ENCODE peak calls at places on chromosomes 11 and 22, in four cellular contexts. E is PC-3, Y is gastrocnemius medialis, W is H9. C is an unnamed sample.

GRCh38 chr11:112513936-112514716 is 253.5 kb upstream of the PLET1 start:
- DNase-seq in E (no peak), Y (no peak), W (no peak), C (peak)

GRCh38 chr11:58513747-58514367 is 6.0 kb upstream of the OR5B21 start:
- DNase-seq in E (peak), Y (no peak), W (peak), C (peak)

GRCh38 chr11:57325735-57326048 is 940 bp upstream of the TNKS1BP1 start:
- DNase-seq in E (no peak), Y (peak), W (no peak), C (no peak)

GRCh38 chr11:61783717-61784505 is 8.5 kb downstream of the TMEM258 start:
- DNase-seq in E (no peak), Y (no peak), W (peak), C (no peak)

GRCh38 chr11:13669544-13670488 is 1.3 kb downstream of the FAR1 start:
- DNase-seq in E (no peak), Y (no peak), W (no peak), C (no peak)

GRCh38 chr11:100676901-100677300 is 10.2 kb upstream of the ARHGAP42 start:
- DNase-seq in E (no peak), Y (no peak), W (peak), C (no peak)

GRCh38 chr11:14894657-14895598 is 2.9 kb upstream of the CYP2R1 start:
- DNase-seq in E (no peak), Y (peak), W (no peak), C (no peak)

GRCh38 chr11:58562375-58562800 is 13.3 kb downstream of the LPXN start:
- DNase-seq in E (no peak), Y (no peak), W (no peak), C (no peak)

GRCh38 chr22:22479999-22480532 is 28.5 kb downstream of the ZNF280B start:
- DNase-seq in E (no peak), Y (no peak), W (no peak), C (no peak)

GRCh38 chr11:93031386-93031785 is 61.9 kb downstream of the MTNR1B start:
- DNase-seq in E (no peak), Y (no peak), W (peak), C (peak)

GRCh38 chr11:113106507-113106906 is 145.3 kb downstream of the NCAM1 start:
- DNase-seq in E (no peak), Y (no peak), W (no peak), C (no peak)

GRCh38 chr11:67032830-67033555 is 10.1 kb downstream of the SYT12 start:
- DNase-seq in E (peak), Y (no peak), W (no peak), C (no peak)

DNA sequence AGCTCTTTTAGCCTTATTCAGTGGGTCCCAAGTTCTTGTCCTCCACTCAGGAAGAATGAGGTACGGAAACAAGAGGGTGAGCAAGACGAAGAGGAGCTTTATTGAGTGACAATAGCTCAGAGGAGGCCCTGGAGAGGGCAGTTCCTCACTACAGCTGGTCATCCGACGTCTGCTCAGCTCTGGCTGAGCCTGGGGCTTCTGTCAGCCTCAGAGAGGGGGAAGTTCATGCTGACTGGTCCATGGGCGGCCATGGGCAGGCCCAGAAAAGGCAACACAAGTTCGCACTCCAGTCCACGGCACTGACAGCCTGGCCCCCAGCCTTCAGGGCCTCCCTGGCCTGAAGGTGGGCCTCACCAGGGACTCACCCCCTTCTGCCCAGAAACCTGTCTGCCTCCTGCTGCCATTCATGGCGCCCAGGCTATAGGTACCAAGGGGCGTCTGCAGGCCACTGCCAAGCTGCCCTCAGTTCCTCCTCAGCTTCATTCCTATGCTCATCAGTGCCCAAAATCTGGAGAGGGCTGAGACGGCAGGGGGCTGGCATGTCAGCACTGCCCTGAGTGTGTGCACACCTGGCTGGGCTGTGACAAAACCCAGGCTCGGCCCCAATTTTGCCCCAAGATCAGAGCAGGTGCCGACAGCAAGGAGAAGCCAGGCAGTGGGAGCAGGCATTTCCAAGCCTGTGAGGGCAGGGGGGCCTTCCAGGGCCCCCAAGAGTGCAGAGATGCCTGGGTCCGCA is 21.7 kb upstream of the KIAA0930 start:
- DNase-seq in E (no peak), Y (no peak), W (no peak), C (no peak)
- H3K27ac ChIP-seq in E (no peak), Y (no peak), W (no peak), C (no peak)

DNA sequence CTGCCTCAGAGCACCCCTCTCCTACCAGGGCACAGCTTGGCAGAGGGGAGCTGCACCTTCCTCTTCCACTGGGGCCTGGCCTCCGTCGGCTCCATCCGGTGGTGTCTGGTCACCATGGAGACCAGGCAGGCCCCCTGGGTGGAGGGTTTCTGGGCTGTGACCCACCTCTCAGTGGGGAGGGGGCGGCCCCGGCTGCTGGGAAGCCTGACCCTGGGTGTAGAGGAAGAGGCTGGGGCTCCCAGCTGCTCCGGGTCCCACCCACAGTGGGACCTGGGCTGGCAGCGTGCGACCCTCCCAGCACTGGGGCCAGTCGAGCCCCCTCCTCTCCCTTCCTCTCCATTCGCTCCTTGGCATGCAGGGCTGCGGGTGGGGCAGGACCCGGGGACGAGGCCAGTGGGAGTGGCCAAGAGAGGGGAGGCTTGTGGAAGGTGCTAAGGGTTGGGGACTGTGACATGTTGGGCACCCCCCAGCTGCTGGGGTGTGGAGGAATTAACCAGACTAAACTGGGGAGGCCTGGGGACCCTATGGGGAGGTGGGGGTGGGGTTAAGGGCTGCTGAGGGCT is 46.8 kb downstream of the BRSK2 start:
- DNase-seq in E (no peak), Y (no peak), W (no peak), C (no peak)
- H3K27ac ChIP-seq in E (no peak), Y (no peak), W (no peak), C (no peak)

GRCh38 chr11:2850366-2850765 is 35.2 kb downstream of the CDKN1C start:
- DNase-seq in E (no peak), Y (no peak), W (no peak), C (no peak)
- H3K27ac ChIP-seq in E (no peak), Y (no peak), W (no peak), C (no peak)

GRCh38 chr11:32088117-32088941 is 2.5 kb upstream of the RCN1 start:
- DNase-seq in E (peak), Y (no peak), W (no peak), C (no peak)
- H3K27ac ChIP-seq in E (peak), Y (peak), W (no peak), C (peak)

GRCh38 chr11:17506314-17506713 is 29.7 kb upstream of the ABCC8 start:
- DNase-seq in E (no peak), Y (no peak), W (no peak), C (no peak)
- H3K27ac ChIP-seq in E (no peak), Y (no peak), W (no peak), C (no peak)

GRCh38 chr22:27724706-27725105 is 76.8 kb downstream of the MN1 start:
- DNase-seq in E (no peak), Y (no peak), W (no peak), C (no peak)

GRCh38 chr22:27727673-27728451 is 73.7 kb downstream of the MN1 start:
- DNase-seq in E (no peak), Y (no peak), W (no peak), C (no peak)

GRCh38 chr22:27726726-27727449 is 74.7 kb downstream of the MN1 start:
- DNase-seq in E (peak), Y (no peak), W (no peak), C (no peak)

GRCh38 chr22:27724181-27724580 is 77.4 kb downstream of the MN1 start:
- DNase-seq in E (no peak), Y (no peak), W (no peak), C (no peak)

GRCh38 chr22:27726344-27726725 is 75.2 kb downstream of the MN1 start:
- DNase-seq in E (no peak), Y (no peak), W (no peak), C (no peak)
- H3K27ac ChIP-seq in E (peak), Y (peak), W (no peak), C (no peak)

GRCh38 chr22:27987557-27987956 is 68.5 kb upstream of the PITPNB start:
- DNase-seq in E (no peak), Y (no peak), W (peak), C (no peak)
- H3K27ac ChIP-seq in E (no peak), Y (no peak), W (no peak), C (no peak)

DNA sequence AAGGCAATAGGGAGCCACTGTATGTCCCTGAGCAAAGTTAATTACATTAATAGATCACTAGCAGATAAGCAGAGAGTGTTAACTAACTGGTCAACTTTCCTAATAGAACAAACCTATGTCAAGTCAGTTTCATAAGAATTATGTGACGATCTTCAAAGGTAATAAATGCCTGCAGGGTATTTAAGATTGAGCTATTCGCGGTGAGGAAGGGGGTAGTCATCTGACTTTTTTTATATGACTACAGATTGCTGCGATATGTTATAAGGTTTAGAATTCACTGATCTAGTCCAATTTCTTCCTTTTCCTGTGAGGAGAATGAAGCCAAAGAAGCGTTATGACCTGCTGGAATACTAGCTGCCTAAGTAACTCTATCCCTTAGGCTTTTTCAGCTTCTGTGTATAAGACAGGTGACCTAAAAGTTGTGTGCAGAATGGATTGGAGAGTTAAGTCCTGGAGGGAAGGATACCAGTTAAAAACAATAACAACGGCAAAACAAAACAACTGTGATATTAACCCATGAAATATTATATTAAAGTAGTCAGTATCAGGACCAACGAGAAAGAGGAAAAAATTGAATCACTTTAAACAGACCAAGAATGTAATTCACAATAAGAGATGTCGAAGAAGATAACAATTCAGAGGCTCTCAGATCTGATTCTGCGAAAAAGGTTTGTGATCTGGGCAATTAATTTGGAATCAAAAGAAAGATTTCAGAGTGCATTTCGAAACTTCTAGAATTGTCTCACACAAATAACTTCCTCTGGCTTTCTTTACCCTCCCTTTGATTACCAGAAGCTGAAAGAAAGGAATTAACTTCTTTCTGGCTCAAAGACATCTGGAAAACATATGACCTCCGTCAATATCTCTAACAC is 645 bp downstream of the CASP4 start:
- DNase-seq in E (peak), Y (no peak), W (no peak), C (no peak)
- H3K27ac ChIP-seq in E (peak), Y (peak), W (no peak), C (peak)

GRCh38 chr11:1375955-1376258 is 13.8 kb upstream of the BRSK2 start:
- DNase-seq in E (no peak), Y (no peak), W (no peak), C (no peak)
- H3K27ac ChIP-seq in E (no peak), Y (no peak), W (no peak), C (no peak)

DNA sequence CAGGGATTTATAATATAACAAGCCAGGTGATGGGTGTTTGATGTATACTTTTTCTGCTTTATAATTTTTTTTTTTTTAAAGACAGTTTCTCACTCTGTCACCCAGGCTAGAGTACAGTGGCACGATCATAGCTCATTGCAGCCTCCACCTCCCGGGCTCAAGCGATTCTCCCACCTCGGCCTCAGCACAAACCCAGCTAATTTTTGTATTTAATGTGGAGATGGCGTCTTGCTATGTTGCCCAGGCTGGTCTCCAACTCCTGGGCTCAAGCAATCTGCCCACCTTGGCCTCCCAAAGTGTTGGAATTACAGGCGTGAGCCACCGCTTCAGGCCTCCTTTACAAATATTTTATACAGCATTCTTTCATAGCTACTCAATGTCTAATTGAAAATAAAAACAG is 48.6 kb downstream of the MORC2 start:
- DNase-seq in E (no peak), Y (no peak), W (no peak), C (no peak)
- H3K27ac ChIP-seq in E (no peak), Y (no peak), W (no peak), C (no peak)